ENCODE peak calls at places on chromosomes 1 and 21, in four cellular contexts. L, P, X and J are unnamed samples.

GRCh38 chr1:73868824-73869223 is 329.2 kb downstream of the LRRIQ3 start:
- DNase-seq in L (no peak), P (no peak), X (no peak), J (no peak)

GRCh38 chr1:247111259-247111635 is 7.1 kb upstream of the ZNF669 start:
- DNase-seq in L (no peak), P (peak), X (no peak), J (no peak)

GRCh38 chr1:173502104-173502503 is 25.0 kb downstream of the PRDX6 start:
- DNase-seq in L (no peak), P (no peak), X (no peak), J (no peak)

GRCh38 chr1:16153110-16153998 is 2.5 kb downstream of the EPHA2 start:
- DNase-seq in L (no peak), P (no peak), X (no peak), J (no peak)

GRCh38 chr1:230392920-230393521 is 33.1 kb downstream of the PGBD5 start:
- DNase-seq in L (no peak), P (peak), X (no peak), J (no peak)

GRCh38 chr1:58763214-58763613 is 20.6 kb downstream of the JUN start:
- DNase-seq in L (no peak), P (no peak), X (no peak), J (no peak)

GRCh38 chr21:42830456-42831455 is 48.6 kb downstream of the WDR4 start:
- DNase-seq in L (no peak), P (peak), X (no peak), J (peak)

GRCh38 chr1:242185728-242186127 is 186.8 kb upstream of the MAP1LC3C start:
- DNase-seq in L (no peak), P (peak), X (no peak), J (no peak)

GRCh38 chr1:61204528-61204927 is 122.2 kb downstream of the NFIA start:
- DNase-seq in L (no peak), P (no peak), X (no peak), J (no peak)

GRCh38 chr1:170881268-170882265 is 53.8 kb upstream of the MROH9 start:
- DNase-seq in L (no peak), P (peak), X (no peak), J (no peak)

GRCh38 chr1:222761171-222761570 is 24.2 kb downstream of the FAM177B start:
- DNase-seq in L (no peak), P (no peak), X (no peak), J (no peak)

GRCh38 chr1:116916533-116917460 is 7.1 kb downstream of the PTGFRN start:
- DNase-seq in L (no peak), P (no peak), X (peak), J (no peak)

GRCh38 chr1:156245451-156246232 is 2.2 kb downstream of the PAQR6 start:
- DNase-seq in L (no peak), P (peak), X (no peak), J (no peak)

GRCh38 chr1:240491156-240491555 is 120.8 kb downstream of the GREM2 start:
- DNase-seq in L (no peak), P (no peak), X (no peak), J (no peak)

GRCh38 chr1:111990026-111990877 is 784 bp upstream of the KCND3 start:
- DNase-seq in L (peak), P (no peak), X (peak), J (peak)

GRCh38 chr1:87942165-87942564 is 613.5 kb downstream of the LMO4 start:
- DNase-seq in L (peak), P (no peak), X (peak), J (no peak)

GRCh38 chr1:149888999-149889289 is 10.4 kb upstream of the BOLA1 start:
- DNase-seq in L (no peak), P (no peak), X (peak), J (no peak)

GRCh38 chr1:149886396-149887195 is 12.8 kb upstream of the BOLA1 start:
- DNase-seq in L (peak), P (peak), X (peak), J (peak)

GRCh38 chr1:149885364-149886111 is 13.8 kb upstream of the BOLA1 start:
- DNase-seq in L (peak), P (peak), X (peak), J (peak)

GRCh38 chr1:149887456-149888159 is 11.8 kb upstream of the BOLA1 start:
- DNase-seq in L (peak), P (peak), X (peak), J (peak)

DNA sequence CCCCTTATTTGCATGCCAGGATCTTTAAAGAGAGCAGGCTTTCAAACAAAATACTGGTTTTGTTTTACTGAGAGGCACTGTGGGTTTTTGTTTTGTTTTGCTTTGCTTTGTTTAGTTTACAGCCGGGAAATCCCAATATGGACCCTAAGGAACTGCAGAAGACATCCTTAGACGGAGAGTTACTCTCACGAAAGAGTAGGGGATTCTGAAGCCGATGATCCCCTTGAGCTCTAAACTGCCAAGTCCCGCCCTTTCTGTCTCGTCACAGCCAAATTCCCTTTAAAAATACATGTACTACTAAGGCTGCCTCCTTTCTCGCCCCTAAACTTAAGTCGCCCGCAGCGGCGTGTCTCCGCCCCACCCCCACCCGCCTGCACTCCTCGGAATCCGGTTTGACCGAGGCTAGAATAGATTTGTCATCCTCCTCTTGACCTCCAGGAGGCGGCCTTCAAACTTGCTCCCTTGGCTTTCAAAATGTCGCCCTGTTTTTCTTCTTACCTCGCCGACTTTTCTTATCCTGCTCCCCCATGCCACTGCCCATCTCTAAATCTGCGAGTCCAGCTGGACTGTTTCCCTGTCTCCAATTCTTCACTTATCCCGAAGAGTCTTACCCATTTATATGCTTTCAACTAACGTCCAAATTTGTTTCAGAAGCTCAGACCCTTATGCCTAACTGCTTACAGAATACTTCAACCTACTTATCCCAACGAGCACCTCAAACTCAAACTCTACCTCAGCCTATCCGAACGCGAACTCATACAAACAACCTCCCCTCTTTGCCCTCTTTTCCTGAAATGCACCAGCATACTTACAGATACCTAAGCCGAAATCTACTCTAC is 11.0 kb upstream of the BOLA1 start:
- DNase-seq in L (peak), P (peak), X (peak), J (peak)
- TF ChIP-seq CTCF in L (peak), P (peak), X (peak), J (peak)

DNA sequence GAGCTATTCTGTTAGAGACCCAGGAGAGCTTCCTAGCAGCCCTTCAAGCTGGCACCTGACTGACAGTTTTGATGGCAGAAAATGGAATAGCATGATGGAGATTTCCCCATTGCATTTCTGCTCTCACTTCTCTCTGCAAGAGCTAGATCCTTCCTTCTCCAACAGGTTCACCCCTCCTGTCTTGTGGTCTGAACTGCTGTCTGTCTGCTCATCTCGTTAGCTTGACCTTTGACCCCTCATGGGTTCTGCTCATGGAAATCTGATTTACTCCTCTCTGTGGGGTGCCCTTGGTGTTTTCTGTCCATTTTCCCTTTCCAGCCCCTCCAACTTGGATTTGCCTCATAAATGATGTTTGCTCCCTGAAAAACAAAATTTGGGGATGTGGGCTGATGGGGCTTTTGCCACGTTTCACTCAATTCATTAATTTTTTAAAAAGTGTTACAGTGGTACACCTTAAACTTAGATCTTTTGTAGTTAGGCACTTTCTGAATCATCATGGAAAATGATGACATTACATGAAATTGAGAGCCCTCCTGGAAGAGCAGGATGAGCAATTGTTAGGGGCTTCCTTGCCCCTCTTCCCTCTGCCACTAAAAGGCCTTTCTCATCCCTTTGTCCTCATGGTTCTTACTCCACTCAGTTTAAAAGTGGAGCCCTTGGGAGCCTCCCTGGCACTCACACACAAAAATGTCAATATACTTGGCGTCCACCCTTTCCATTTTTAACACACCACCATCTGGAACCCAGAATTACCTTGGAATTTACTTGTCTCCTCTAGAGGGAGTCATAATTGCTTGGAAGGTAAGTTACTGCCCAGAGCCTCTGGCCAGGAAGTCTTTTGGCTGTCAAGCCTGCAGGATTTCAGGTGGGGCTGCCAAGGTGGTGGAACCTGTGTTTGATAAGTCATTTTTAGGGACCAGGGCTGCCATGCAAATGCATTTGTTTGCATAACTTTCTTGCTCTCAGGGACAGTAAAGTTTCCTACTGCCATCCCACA is 31.9 kb upstream of the IL19 start:
- DNase-seq in L (no peak), P (peak), X (no peak), J (no peak)
- TF ChIP-seq CTCF in L (peak), P (peak), X (no peak), J (no peak)

GRCh38 chr1:29698033-29698432 is 461.7 kb downstream of the PTPRU start:
- DNase-seq in L (no peak), P (peak), X (no peak), J (peak)
- TF ChIP-seq CTCF in L (peak), P (peak), X (peak), J (peak)

GRCh38 chr1:53087332-53088285 is 25.6 kb downstream of the PODN start:
- DNase-seq in L (no peak), P (no peak), X (no peak), J (no peak)
- TF ChIP-seq CTCF in L (no peak), P (no peak), X (no peak), J (no peak)

GRCh38 chr1:213331776-213332175 is 280.7 kb downstream of the RPS6KC1 start:
- DNase-seq in L (no peak), P (no peak), X (no peak), J (no peak)
- TF ChIP-seq CTCF in L (no peak), P (no peak), X (no peak), J (no peak)

GRCh38 chr1:228101994-228102790 is 933 bp downstream of the C1orf35 start:
- DNase-seq in L (no peak), P (peak), X (no peak), J (peak)
- TF ChIP-seq CTCF in L (peak), P (peak), X (no peak), J (no peak)

DNA sequence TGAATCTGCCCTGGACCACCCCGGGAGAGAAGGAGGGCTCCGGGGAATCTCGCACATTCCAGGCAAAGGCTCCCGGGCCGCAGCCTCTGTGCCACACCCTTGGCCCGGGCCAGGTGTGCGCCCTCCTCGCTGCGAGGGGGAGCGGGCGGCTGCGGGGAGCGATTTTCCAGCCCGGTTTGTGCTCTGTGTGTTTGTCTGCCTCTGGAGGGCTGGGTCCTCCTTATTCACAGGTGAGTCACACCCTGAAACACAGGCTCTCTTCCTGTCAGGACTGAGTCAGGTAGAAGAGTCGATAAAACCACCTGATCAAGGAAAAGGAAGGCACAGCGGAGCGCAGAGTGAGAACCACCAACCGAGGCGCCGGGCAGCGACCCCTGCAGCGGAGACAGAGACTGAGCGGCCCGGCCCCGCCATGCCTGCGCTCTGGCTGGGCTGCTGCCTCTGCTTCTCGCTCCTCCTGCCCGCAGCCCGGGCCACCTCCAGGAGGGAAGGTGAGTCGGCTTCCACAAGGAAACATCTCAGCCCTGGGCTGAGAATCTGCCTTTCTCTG is at the start of gene LAMC2:
- DNase-seq in L (no peak), P (no peak), X (no peak), J (peak)
- TF ChIP-seq CTCF in L (peak), P (no peak), X (no peak), J (no peak)

GRCh38 chr1:169072945-169073725 is 33.4 kb upstream of the ATP1B1 start:
- DNase-seq in L (no peak), P (no peak), X (no peak), J (no peak)
- TF ChIP-seq CTCF in L (no peak), P (no peak), X (no peak), J (no peak)

GRCh38 chr1:228264100-228264816 is 56.4 kb downstream of the OBSCN start:
- DNase-seq in L (no peak), P (no peak), X (no peak), J (no peak)

GRCh38 chr1:228262475-228262874 is 54.6 kb downstream of the OBSCN start:
- DNase-seq in L (no peak), P (no peak), X (no peak), J (no peak)

GRCh38 chr1:228263636-228264035 is 55.8 kb downstream of the OBSCN start:
- DNase-seq in L (no peak), P (no peak), X (no peak), J (no peak)

GRCh38 chr1:228267962-228268890 is 60.4 kb downstream of the OBSCN start:
- DNase-seq in L (peak), P (no peak), X (no peak), J (no peak)

GRCh38 chr1:228265167-228265566 is 57.3 kb downstream of the OBSCN start:
- DNase-seq in L (no peak), P (peak), X (no peak), J (no peak)
- TF ChIP-seq CTCF in L (peak), P (peak), X (no peak), J (no peak)